ENCODE peak calls at places on chromosomes 3 and 15, in four cellular contexts. E is activated naive CD8-positive, alpha-beta T cell treated with anti-CD3 and anti-CD28 coated beads for 36 hours; R is NCI-H2081; X is A549. B is an unnamed sample.

GRCh38 chr3:143600762-143601161 is 247.5 kb downstream of the SLC9A9 start:
- DNase-seq in E (no peak), X (no peak), R (no peak), B (no peak)

GRCh38 chr15:20348291-20348899 is 193.2 kb downstream of the GOLGA6L6 start:
- DNase-seq in X (peak), E (no peak), R (no peak), B (no peak)

GRCh38 chr15:92037446-92037845 is 183.9 kb downstream of the SLCO3A1 start:
- DNase-seq in E (no peak), R (no peak), X (no peak), B (no peak)

GRCh38 chr3:42830437-42831320 is 21.4 kb downstream of the ACKR2 start:
- DNase-seq in E (no peak), X (peak), R (peak), B (no peak)

GRCh38 chr3:58333206-58334012 is 717 bp downstream of the PXK start:
- DNase-seq in R (no peak), E (peak), X (peak), B (peak)

GRCh38 chr3:108297636-108298035 is 1.3 kb downstream of the HHLA2 start:
- DNase-seq in X (no peak), R (no peak), E (no peak), B (no peak)

GRCh38 chr3:110314512-110315114 is 757.0 kb upstream of the NECTIN3 start:
- DNase-seq in X (peak), E (peak), R (peak), B (peak)

GRCh38 chr3:19171794-19172193 is 23.5 kb downstream of the KCNH8 start:
- DNase-seq in R (no peak), X (no peak), E (no peak), B (no peak)

GRCh38 chr3:120162400-120162799 is 68.2 kb upstream of the GSK3B start:
- DNase-seq in R (no peak), E (no peak), X (no peak), B (no peak)

GRCh38 chr3:23406576-23406975 is 203.4 kb downstream of the UBE2E2 start:
- DNase-seq in E (no peak), X (no peak), R (no peak), B (no peak)

GRCh38 chr3:72081456-72081855 is 296.5 kb upstream of the PROK2 start:
- DNase-seq in E (no peak), R (no peak), X (no peak), B (no peak)

GRCh38 chr3:197380786-197381185 is 82.4 kb upstream of the DLG1 start:
- DNase-seq in X (no peak), R (no peak), E (no peak), B (no peak)

GRCh38 chr3:140433431-140433830 is 244.4 kb upstream of the TRIM42 start:
- DNase-seq in E (no peak), R (no peak), X (no peak), B (no peak)

GRCh38 chr3:171230857-171231256 is 204.3 kb upstream of the SLC2A2 start:
- DNase-seq in E (no peak), X (no peak), R (no peak), B (no peak)

GRCh38 chr15:72179950-72180581 is 17.5 kb downstream of the GRAMD2A start:
- DNase-seq in X (peak), R (no peak), E (no peak), B (no peak)

GRCh38 chr3:71628571-71628970 is 45.0 kb upstream of the FOXP1 start:
- DNase-seq in R (no peak), E (no peak), X (no peak), B (no peak)

GRCh38 chr3:75294124-75294523 is 370.0 kb upstream of the FRG2C start:
- DNase-seq in R (peak), X (peak), E (no peak), B (no peak)

GRCh38 chr15:74252291-74253080 is 16.4 kb downstream of the CCDC33 start:
- DNase-seq in X (no peak), R (no peak), E (no peak), B (no peak)

GRCh38 chr15:50134524-50135024 is 15.5 kb upstream of the ATP8B4 start:
- DNase-seq in E (no peak), R (no peak), X (peak), B (no peak)

GRCh38 chr3:24683090-24683489 is 188.4 kb upstream of the THRB start:
- DNase-seq in R (no peak), X (no peak), E (no peak), B (no peak)

GRCh38 chr3:132785292-132785691 is 63.1 kb upstream of the NPHP3 start:
- DNase-seq in R (no peak), E (no peak), X (no peak), B (no peak)

GRCh38 chr3:194431553-194431952 is 32.5 kb upstream of the GP5 start:
- DNase-seq in R (no peak), E (no peak), X (no peak), B (no peak)

GRCh38 chr3:31361391-31362273 is 171.1 kb upstream of the STT3B start:
- DNase-seq in R (no peak), E (no peak), X (no peak), B (no peak)

GRCh38 chr15:31457631-31458526 is 131.2 kb downstream of the KLF13 start:
- DNase-seq in X (peak), E (no peak), R (no peak), B (no peak)

GRCh38 chr3:50133283-50133615 is 21.9 kb upstream of the SEMA3F start:
- DNase-seq in R (no peak), E (no peak), X (no peak), B (no peak)

GRCh38 chr3:125958511-125959316 is 10.3 kb upstream of the ROPN1B start:
- DNase-seq in X (no peak), E (no peak), R (no peak), B (no peak)

GRCh38 chr15:63514533-63514943 is 10.1 kb downstream of the USP3 start:
- DNase-seq in E (no peak), X (peak), R (no peak), B (no peak)

GRCh38 chr15:76340198-76340801 is 3.7 kb downstream of the ISL2 start:
- DNase-seq in R (no peak), X (no peak), E (no peak), B (peak)

GRCh38 chr15:74988007-74988800 is 7.2 kb upstream of the SCAMP5 start:
- DNase-seq in R (peak), X (peak), E (peak), B (peak)

GRCh38 chr3:49296781-49297420 is 19.9 kb upstream of the C3orf62 start:
- DNase-seq in X (no peak), R (no peak), E (no peak), B (no peak)

GRCh38 chr3:138948371-138949001 is 1.5 kb downstream of the FOXL2NB start:
- DNase-seq in R (no peak), X (no peak), E (no peak), B (no peak)

GRCh38 chr3:197007296-197007940 is 22.2 kb downstream of the MELTF start:
- DNase-seq in E (no peak), X (no peak), R (no peak), B (no peak)

GRCh38 chr15:64894395-64895056 is 17.2 kb upstream of the ANKDD1A start:
- DNase-seq in E (peak), R (no peak), X (no peak), B (peak)

GRCh38 chr3:18066899-18067582 is 324.6 kb upstream of the TBC1D5 start:
- DNase-seq in R (no peak), X (no peak), E (no peak), B (no peak)

GRCh38 chr3:49158108-49158709 is 7.9 kb downstream of the CCDC71 start:
- DNase-seq in X (peak), E (peak), R (no peak), B (peak)

GRCh38 chr3:54917172-54917571 is 10.7 kb downstream of the LRTM1 start:
- DNase-seq in X (no peak), R (no peak), E (no peak), B (no peak)

GRCh38 chr3:120684896-120685295 is 2.9 kb upstream of the HGD start:
- DNase-seq in E (no peak), X (no peak), R (no peak), B (no peak)

GRCh38 chr15:30065025-30065801 is 17.5 kb upstream of the GOLGA8J start:
- DNase-seq in X (no peak), E (no peak), R (no peak), B (no peak)

GRCh38 chr3:107271787-107272387 is 105.4 kb upstream of the CCDC54 start:
- DNase-seq in X (peak), E (no peak), R (no peak), B (peak)